ENCODE peak calls at places on chromosomes 3 and 15, in four cellular contexts. One of them, this sample, is unnamed.
A peak's percentile ranks its signal among the peaks of the same experiment; 100 is the strongest.

GRCh38 chr3:153051427-153052095 is 110.5 kb upstream of the RAP2B start:
- DNase-seq in lower lobe of right lung: no peak
- DNase-seq in right atrium auricular region: no peak
- DNase-seq in AG04450: no peak
- DNase-seq in this sample: peak; percentile 96

GRCh38 chr3:16309558-16309957 is 44.5 kb downstream of the OXNAD1 start:
- DNase-seq in lower lobe of right lung: no peak
- DNase-seq in right atrium auricular region: no peak
- DNase-seq in AG04450: no peak
- DNase-seq in this sample: peak; percentile 57

GRCh38 chr3:129238945-129239705 is 10.3 kb upstream of the COPG1 start:
- DNase-seq in lower lobe of right lung: peak; percentile 58
- DNase-seq in right atrium auricular region: peak; percentile 67
- DNase-seq in AG04450: no peak
- DNase-seq in this sample: peak; percentile 57

GRCh38 chr3:60316121-60316783 is 935.0 kb downstream of the FHIT start:
- DNase-seq in lower lobe of right lung: no peak
- DNase-seq in right atrium auricular region: no peak
- DNase-seq in AG04450: peak; percentile 33
- DNase-seq in this sample: no peak

GRCh38 chr3:66472313-66473134 is 28.3 kb downstream of the LRIG1 start:
- DNase-seq in lower lobe of right lung: no peak
- DNase-seq in right atrium auricular region: no peak
- DNase-seq in AG04450: no peak
- DNase-seq in this sample: peak; percentile 93

GRCh38 chr15:100932676-100933348 is 13.7 kb downstream of the LRRK1 start:
- DNase-seq in lower lobe of right lung: no peak
- DNase-seq in right atrium auricular region: no peak
- DNase-seq in AG04450: no peak
- DNase-seq in this sample: no peak

GRCh38 chr3:149252272-149252671 is 30.6 kb upstream of the CP start:
- DNase-seq in lower lobe of right lung: no peak
- DNase-seq in right atrium auricular region: no peak
- DNase-seq in AG04450: no peak
- DNase-seq in this sample: no peak

GRCh38 chr15:25762015-25762662 is 101.0 kb downstream of the ATP10A start:
- DNase-seq in lower lobe of right lung: no peak
- DNase-seq in right atrium auricular region: peak; percentile 56
- DNase-seq in AG04450: no peak
- DNase-seq in this sample: no peak

GRCh38 chr3:190605385-190605784 is 91.5 kb downstream of the IL1RAP start:
- DNase-seq in lower lobe of right lung: no peak
- DNase-seq in right atrium auricular region: no peak
- DNase-seq in AG04450: no peak
- DNase-seq in this sample: no peak

GRCh38 chr3:4426782-4427344 is 40.2 kb downstream of the SUMF1 start:
- DNase-seq in lower lobe of right lung: no peak
- DNase-seq in right atrium auricular region: no peak
- DNase-seq in AG04450: peak; percentile 60
- DNase-seq in this sample: peak; percentile 44

GRCh38 chr15:43204016-43204901 is 16.6 kb downstream of the EPB42 start:
- DNase-seq in lower lobe of right lung: no peak
- DNase-seq in right atrium auricular region: no peak
- DNase-seq in AG04450: peak; percentile 37
- DNase-seq in this sample: peak; percentile 30

GRCh38 chr3:17006143-17006839 is 121.5 kb downstream of the PLCL2 start:
- DNase-seq in lower lobe of right lung: no peak
- DNase-seq in right atrium auricular region: no peak
- DNase-seq in AG04450: no peak
- DNase-seq in this sample: no peak

GRCh38 chr3:43223670-43224364 is 62.5 kb upstream of the SNRK start:
- DNase-seq in lower lobe of right lung: no peak
- DNase-seq in right atrium auricular region: no peak
- DNase-seq in AG04450: no peak
- DNase-seq in this sample: no peak

GRCh38 chr3:69012836-69013255 is 638 bp downstream of the EOGT start:
- DNase-seq in lower lobe of right lung: peak; percentile 78
- DNase-seq in right atrium auricular region: no peak
- DNase-seq in AG04450: no peak
- DNase-seq in this sample: no peak

DNA sequence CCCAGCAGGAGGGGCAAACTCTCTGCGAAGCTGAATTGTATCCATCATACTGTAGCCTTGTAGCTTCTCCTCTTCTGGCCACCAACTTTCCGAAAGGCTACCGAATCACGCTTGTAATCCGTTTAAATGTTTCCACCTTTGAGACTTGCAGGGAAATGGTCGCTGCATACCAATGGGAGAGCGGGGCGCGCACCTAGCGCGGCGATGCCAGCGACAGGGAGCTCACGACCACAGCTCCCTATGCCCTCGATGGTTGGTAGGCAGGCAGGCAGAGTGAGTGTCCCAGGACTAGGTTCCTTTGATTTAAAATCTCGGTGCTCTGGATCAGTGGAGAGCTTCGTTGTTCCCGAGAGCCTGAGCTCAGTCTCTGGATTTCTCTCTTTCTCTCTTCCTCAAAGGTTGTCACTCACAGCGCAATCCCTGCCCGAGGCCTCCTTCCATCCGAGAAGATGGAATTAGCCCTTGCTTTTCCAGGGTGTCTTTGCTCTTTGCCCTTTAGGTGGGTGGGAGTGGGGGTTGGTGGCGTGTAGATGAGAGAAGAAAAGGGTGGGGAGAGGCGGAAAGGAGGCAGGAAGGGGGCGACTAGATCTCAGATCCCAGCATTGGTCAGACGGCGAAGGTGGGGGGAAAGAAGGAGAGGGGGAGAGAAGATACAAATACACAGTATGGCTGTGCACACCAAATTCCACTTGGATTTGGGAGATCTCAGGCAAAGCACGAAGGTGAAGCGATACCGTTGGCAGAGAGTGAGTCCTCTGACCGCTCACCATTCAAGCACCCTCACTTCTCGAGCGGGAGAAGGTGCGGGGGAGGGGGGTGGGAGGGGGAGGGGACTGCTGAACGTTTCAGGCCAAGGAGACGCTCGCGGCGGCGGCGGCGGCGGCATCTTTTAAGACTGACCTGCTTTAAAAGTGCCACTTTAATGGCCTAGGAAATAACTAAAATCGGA is at the start of gene SLITRK3:
- DNase-seq in lower lobe of right lung: no peak
- DNase-seq in right atrium auricular region: no peak
- DNase-seq in AG04450: no peak
- DNase-seq in this sample: no peak
- H3K27ac ChIP-seq in lower lobe of right lung: no peak within 1 kb of the TSS
- H3K27ac ChIP-seq in right atrium auricular region: peak within 1 kb of the TSS; percentile 6
- H3K27ac ChIP-seq in AG04450: no peak within 1 kb of the TSS
- H3K27ac ChIP-seq in this sample: no peak within 1 kb of the TSS

GRCh38 chr15:55281517-55282227 is 7.9 kb downstream of the RAB27A start:
- DNase-seq in lower lobe of right lung: no peak
- DNase-seq in right atrium auricular region: no peak
- DNase-seq in AG04450: no peak
- DNase-seq in this sample: no peak
- TF ChIP-seq CTCF in lower lobe of right lung: no peak
- TF ChIP-seq CTCF in right atrium auricular region: no peak
- TF ChIP-seq CTCF in AG04450: no peak
- TF ChIP-seq CTCF in this sample: no peak

DNA sequence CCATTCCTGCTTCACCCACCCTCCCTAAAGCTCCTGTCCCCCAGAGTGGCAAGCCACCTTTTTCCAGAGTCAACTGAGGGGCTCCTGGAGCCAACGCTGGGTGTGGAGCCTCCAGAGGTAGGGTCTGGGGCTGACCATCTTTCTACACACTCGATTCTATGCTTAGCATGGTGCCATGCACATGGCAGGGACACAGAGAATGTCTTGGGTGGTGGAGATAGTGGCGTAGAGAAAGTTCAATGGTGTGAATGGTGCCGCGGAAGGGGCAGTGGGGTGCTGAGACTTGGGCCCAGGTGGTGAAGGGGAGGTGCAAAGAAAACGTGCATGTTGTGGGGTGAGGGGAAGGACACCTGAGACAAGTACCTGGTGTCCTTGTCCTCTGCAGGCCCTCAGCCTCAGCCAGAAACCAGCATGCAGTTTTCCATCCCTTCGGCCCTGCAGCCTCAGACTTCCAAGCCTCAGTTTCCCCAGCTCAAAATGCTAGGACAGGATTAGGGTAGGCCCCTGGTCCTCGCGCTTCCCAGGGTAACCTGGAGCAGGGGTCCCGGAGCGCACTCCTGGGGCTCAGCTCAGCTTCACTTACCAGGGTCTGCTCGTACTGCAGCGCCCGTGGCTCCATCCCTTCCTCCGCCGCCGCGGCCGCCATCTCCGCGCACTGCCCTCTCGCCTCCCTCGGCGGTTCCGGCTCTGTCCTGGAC is 422 bp downstream of the CLCN2 start:
- DNase-seq in lower lobe of right lung: no peak
- DNase-seq in right atrium auricular region: no peak
- DNase-seq in AG04450: no peak
- DNase-seq in this sample: no peak
- H3K27ac ChIP-seq in lower lobe of right lung: peak overlapping the region; percentile 97
- H3K27ac ChIP-seq in right atrium auricular region: peak overlapping the region; percentile 97
- H3K27ac ChIP-seq in AG04450: peak overlapping the region; percentile 31
- H3K27ac ChIP-seq in this sample: no peak overlapping the region

GRCh38 chr3:169131695-169132464 is 531.6 kb downstream of the MECOM start:
- DNase-seq in lower lobe of right lung: no peak
- DNase-seq in right atrium auricular region: no peak
- DNase-seq in AG04450: no peak
- DNase-seq in this sample: no peak

GRCh38 chr3:169137076-169137475 is 526.4 kb downstream of the MECOM start:
- DNase-seq in lower lobe of right lung: no peak
- DNase-seq in right atrium auricular region: no peak
- DNase-seq in AG04450: no peak
- DNase-seq in this sample: no peak

GRCh38 chr3:169134194-169134593 is 529.3 kb downstream of the MECOM start:
- DNase-seq in lower lobe of right lung: no peak
- DNase-seq in right atrium auricular region: no peak
- DNase-seq in AG04450: no peak
- DNase-seq in this sample: no peak

GRCh38 chr3:169137943-169138342 is 525.6 kb downstream of the MECOM start:
- DNase-seq in lower lobe of right lung: no peak
- DNase-seq in right atrium auricular region: no peak
- DNase-seq in AG04450: no peak
- DNase-seq in this sample: no peak

GRCh38 chr3:169133178-169134161 is 530.0 kb downstream of the MECOM start:
- DNase-seq in lower lobe of right lung: no peak
- DNase-seq in right atrium auricular region: no peak
- DNase-seq in AG04450: no peak
- DNase-seq in this sample: no peak
- TF ChIP-seq CTCF in lower lobe of right lung: peak; percentile 41
- TF ChIP-seq CTCF in right atrium auricular region: peak; percentile 22
- TF ChIP-seq CTCF in AG04450: peak; percentile 54
- TF ChIP-seq CTCF in this sample: peak; percentile 69

GRCh38 chr15:38991126-38991525 is 426.5 kb upstream of the RASGRP1 start:
- DNase-seq in lower lobe of right lung: no peak
- DNase-seq in right atrium auricular region: no peak
- DNase-seq in AG04450: no peak
- DNase-seq in this sample: no peak

GRCh38 chr15:38992541-38993334 is 428.1 kb upstream of the RASGRP1 start:
- DNase-seq in lower lobe of right lung: no peak
- DNase-seq in right atrium auricular region: no peak
- DNase-seq in AG04450: no peak
- DNase-seq in this sample: no peak

GRCh38 chr15:38991701-38992100 is 427.1 kb upstream of the RASGRP1 start:
- DNase-seq in lower lobe of right lung: no peak
- DNase-seq in right atrium auricular region: no peak
- DNase-seq in AG04450: no peak
- DNase-seq in this sample: no peak

GRCh38 chr15:38996111-38996541 is 431.5 kb upstream of the RASGRP1 start:
- DNase-seq in lower lobe of right lung: no peak
- DNase-seq in right atrium auricular region: no peak
- DNase-seq in AG04450: peak; percentile 55
- DNase-seq in this sample: no peak

DNA sequence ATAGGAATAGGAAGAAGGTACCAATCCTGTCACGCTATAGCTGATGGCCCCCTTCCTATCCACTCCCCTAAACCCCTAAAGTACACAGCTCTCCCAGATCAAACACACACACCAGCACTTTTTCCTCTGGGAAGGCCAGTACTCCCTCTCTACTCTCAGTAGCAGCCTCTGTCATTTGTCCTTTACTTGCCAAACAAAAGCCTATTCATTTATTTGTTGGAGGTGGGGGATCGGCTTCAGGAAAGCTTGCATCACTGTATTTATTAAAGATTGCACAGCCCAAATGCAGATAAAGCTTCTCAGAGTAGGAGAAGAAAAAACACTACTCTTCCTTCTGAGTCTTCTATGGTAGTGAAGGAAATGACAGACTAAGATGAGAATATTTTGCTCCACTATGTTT is 429.7 kb upstream of the RASGRP1 start:
- DNase-seq in lower lobe of right lung: no peak
- DNase-seq in right atrium auricular region: no peak
- DNase-seq in AG04450: no peak
- DNase-seq in this sample: no peak
- H3K27ac ChIP-seq in lower lobe of right lung: no peak overlapping the region
- H3K27ac ChIP-seq in right atrium auricular region: no peak overlapping the region
- H3K27ac ChIP-seq in AG04450: no peak overlapping the region
- H3K27ac ChIP-seq in this sample: no peak overlapping the region

DNA sequence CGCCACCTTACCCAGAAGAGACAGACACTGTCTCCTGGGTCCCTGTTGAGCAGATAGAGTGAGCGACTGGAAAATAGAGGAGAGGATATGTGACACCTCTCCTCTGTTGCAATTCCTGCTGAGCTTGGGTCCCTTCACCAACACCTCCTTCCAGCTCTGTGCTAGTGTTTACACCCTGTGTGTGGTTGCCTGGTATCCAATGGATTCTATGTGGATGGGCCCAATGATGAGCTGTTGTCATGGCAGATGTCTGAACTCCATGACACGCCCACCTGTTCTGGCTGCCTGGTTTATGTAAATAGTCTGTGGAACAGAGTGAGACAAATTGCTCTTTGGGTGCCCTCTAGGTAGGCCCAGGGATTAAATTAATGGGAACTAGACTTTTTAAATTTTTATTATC is 23.7 kb downstream of the RBM5 start:
- DNase-seq in lower lobe of right lung: no peak
- DNase-seq in right atrium auricular region: no peak
- DNase-seq in AG04450: no peak
- DNase-seq in this sample: no peak
- TF ChIP-seq CTCF in lower lobe of right lung: no peak
- TF ChIP-seq CTCF in right atrium auricular region: no peak
- TF ChIP-seq CTCF in AG04450: no peak
- TF ChIP-seq CTCF in this sample: no peak